ENCODE peak calls at places on chromosomes 7 and 10, in ten cellular contexts. F, D, L, Z, V, S, N, P, G and T are unnamed samples.

GRCh38 chr10:67664936-67665335 is 31.1 kb downstream of the CTNNA3 start:
- DNase-seq in D (no peak), G (no peak), N (no peak), Z (no peak), P (no peak), V (no peak), F (no peak), S (no peak), L (no peak), T (no peak)

GRCh38 chr10:94274142-94274787 is 88.5 kb downstream of the NOC3L start:
- DNase-seq in S (no peak), D (peak; percentile 38), V (no peak), F (no peak), Z (no peak), L (no peak), P (no peak), G (peak; percentile 64), N (no peak), T (no peak)

GRCh38 chr7:97078023-97078988 is 39.2 kb upstream of the SDHAF3 start:
- DNase-seq in L (no peak), S (no peak), F (no peak), N (no peak), D (no peak), G (no peak), Z (no peak), V (no peak), P (no peak), T (no peak)

GRCh38 chr7:99184468-99185225 is 23.3 kb downstream of the KPNA7 start:
- DNase-seq in L (no peak), G (no peak), V (peak; percentile 41), D (no peak), S (no peak), P (no peak), F (no peak), N (no peak), Z (no peak), T (no peak)

GRCh38 chr7:18087687-18088078 is 60.0 kb upstream of the PRPS1L1 start:
- DNase-seq in Z (no peak), D (no peak), V (peak; percentile 61), L (peak; percentile 29), S (no peak), P (no peak), F (peak; percentile 39), N (no peak), G (no peak), T (no peak)

GRCh38 chr7:150978136-150978789 is at the start of gene KCNH2:
- DNase-seq in S (no peak), P (no peak), D (no peak), F (peak; percentile 99), L (peak; percentile 81), N (peak; percentile 74), V (peak; percentile 88), Z (peak; percentile 56), G (no peak), T (no peak)

GRCh38 chr10:5604946-5605345 is 61.4 kb downstream of the ASB13 start:
- DNase-seq in V (no peak), S (no peak), Z (no peak), N (no peak), P (no peak), G (no peak), F (no peak), L (no peak), D (no peak), T (no peak)

GRCh38 chr10:113614304-113614703 is 49.5 kb downstream of the NRAP start:
- DNase-seq in G (no peak), S (no peak), N (no peak), F (no peak), V (peak; percentile 32), L (no peak), D (no peak), Z (no peak), P (no peak), T (no peak)

GRCh38 chr7:25007668-25008067 is 27.7 kb upstream of the OSBPL3 start:
- DNase-seq in D (no peak), V (no peak), P (no peak), S (no peak), N (no peak), G (no peak), F (no peak), Z (no peak), L (no peak), T (no peak)
- TF ChIP-seq CTCF in D (no peak), V (no peak), P (no peak), S (no peak), N (no peak), G (no peak), F (no peak), Z (no peak), L (no peak), T (no peak)

DNA sequence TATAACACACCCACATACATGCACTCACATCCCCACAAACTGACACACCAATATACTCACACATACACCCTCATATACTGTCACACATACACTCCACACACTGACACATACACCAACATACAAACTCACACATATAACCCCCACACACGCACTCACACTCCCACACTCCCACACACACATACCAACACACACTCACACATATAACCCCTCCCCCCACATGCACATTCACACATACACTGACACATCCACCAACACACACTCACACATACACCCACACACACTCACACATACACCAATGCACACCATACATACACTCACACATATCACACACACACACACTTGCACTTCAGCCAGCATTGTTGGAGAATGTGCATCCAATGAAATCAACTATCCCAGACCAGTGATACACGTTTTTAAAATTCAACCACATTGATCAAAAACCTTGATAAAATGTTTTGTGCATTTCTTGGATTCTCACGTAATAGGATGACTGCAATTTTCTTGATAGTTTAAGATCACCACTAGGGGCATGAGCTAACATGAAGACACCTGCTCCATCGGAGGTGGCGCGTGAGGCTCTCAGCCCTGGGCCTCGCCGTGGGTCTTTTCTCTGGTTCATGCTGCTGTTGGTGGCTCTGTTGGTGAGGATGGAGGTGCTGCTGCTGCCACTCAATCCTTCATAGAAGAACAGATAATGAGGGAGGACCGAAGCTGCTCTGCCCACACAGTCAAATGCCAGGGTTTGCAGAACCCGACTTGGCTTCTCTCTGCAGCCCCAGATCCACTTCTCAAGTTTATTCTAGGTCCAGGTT is 32.1 kb upstream of the CHST15 start:
- DNase-seq in G (no peak), P (no peak), F (no peak), D (peak; percentile 81), Z (no peak), L (no peak), V (peak; percentile 73), N (no peak), S (no peak), T (no peak)
- TF ChIP-seq CTCF in G (peak; percentile 34), P (no peak), F (peak; percentile 24), D (peak; percentile 36), Z (peak; percentile 54), L (peak; percentile 26), V (peak; percentile 64), N (no peak), S (peak; percentile 72), T (peak; percentile 31)

GRCh38 chr10:103917326-103918052 is 495 bp downstream of the STN1 start:
- DNase-seq in Z (peak; percentile 12), N (peak; percentile 76), S (no peak), F (no peak), V (peak; percentile 65), D (peak; percentile 51), L (peak; percentile 38), G (peak; percentile 82), P (peak; percentile 53), T (no peak)

GRCh38 chr10:103916254-103916653 is 1.7 kb downstream of the STN1 start:
- DNase-seq in V (no peak), S (no peak), Z (no peak), L (no peak), F (no peak), D (no peak), P (no peak), N (no peak), G (no peak), T (no peak)

GRCh38 chr10:103916901-103917300 is 1.1 kb downstream of the STN1 start:
- DNase-seq in G (no peak), P (no peak), D (no peak), Z (no peak), S (no peak), L (no peak), F (no peak), N (no peak), V (no peak), T (no peak)

GRCh38 chr10:103919648-103920025 is 1.7 kb upstream of the STN1 start:
- DNase-seq in P (no peak), V (no peak), F (no peak), L (no peak), D (no peak), Z (no peak), N (no peak), S (no peak), G (no peak), T (no peak)

DNA sequence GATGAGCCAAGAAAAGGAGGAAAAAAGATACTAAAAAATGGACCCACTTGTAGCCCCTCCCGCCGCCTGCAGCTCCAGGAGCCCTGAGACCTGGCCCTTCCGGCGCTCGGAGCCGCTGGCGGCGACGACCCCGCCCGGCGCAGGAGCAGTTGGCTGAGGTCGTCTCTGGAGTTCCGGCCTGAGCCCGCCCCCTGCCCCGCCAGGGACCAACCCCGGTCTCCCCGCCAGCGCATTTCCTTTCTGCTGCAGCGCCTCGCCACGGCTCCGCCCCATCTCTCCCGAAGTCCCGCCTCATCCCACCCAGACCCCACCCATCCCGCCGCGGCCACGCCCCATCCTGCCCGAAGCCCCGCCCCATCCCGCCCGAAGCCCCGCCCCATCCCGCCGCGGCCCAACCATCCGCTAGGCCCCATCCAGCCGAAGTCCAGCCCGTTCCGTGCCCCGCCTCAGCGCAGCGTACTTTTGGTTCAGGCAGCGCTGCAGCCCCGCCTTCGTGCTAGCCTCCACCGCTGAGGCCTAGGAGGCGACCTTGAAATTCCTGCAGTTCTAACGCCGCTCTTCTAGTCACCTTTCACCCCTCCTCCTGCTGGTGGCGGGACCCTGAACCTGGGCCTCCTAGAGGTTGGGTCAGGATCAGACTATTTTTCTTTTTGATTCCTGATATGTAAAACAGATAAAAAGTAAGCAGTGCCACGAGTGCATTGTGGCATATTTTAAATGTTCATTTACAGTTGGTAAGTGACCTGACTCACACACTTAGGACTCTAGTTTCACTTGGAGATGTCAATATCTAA is at the start of gene STN1:
- DNase-seq in N (peak; percentile 99), V (peak; percentile 99), D (peak; percentile 96), P (peak; percentile 97), Z (peak; percentile 92), L (peak; percentile 96), G (peak; percentile 98), F (peak; percentile 99), S (peak; percentile 95), T (peak; percentile 92)
- TF ChIP-seq CTCF in N (no peak), V (peak; percentile 50), D (no peak), P (no peak), Z (peak; percentile 48), L (peak; percentile 11), G (no peak), F (peak; percentile 20), S (no peak), T (peak; percentile 11)

GRCh38 chr7:44969049-44969700 is 9.6 kb downstream of the MYO1G start:
- DNase-seq in V (no peak), L (no peak), S (no peak), N (no peak), F (peak; percentile 19), P (no peak), Z (no peak), G (peak; percentile 40), D (no peak), T (no peak)

GRCh38 chr7:44965937-44966730 is 12.7 kb downstream of the MYO1G start:
- DNase-seq in F (peak; percentile 24), L (no peak), Z (no peak), S (no peak), G (peak; percentile 37), P (no peak), D (no peak), N (no peak), V (no peak), T (no peak)

GRCh38 chr7:44969701-44970494 is 8.9 kb downstream of the MYO1G start:
- DNase-seq in V (no peak), S (no peak), D (no peak), F (peak; percentile 18), G (peak; percentile 50), L (no peak), N (no peak), Z (no peak), P (no peak), T (no peak)

GRCh38 chr7:44966731-44967538 is 11.9 kb downstream of the MYO1G start:
- DNase-seq in V (no peak), N (no peak), Z (no peak), G (peak; percentile 38), S (no peak), F (peak; percentile 32), D (no peak), L (no peak), P (no peak), T (no peak)

DNA sequence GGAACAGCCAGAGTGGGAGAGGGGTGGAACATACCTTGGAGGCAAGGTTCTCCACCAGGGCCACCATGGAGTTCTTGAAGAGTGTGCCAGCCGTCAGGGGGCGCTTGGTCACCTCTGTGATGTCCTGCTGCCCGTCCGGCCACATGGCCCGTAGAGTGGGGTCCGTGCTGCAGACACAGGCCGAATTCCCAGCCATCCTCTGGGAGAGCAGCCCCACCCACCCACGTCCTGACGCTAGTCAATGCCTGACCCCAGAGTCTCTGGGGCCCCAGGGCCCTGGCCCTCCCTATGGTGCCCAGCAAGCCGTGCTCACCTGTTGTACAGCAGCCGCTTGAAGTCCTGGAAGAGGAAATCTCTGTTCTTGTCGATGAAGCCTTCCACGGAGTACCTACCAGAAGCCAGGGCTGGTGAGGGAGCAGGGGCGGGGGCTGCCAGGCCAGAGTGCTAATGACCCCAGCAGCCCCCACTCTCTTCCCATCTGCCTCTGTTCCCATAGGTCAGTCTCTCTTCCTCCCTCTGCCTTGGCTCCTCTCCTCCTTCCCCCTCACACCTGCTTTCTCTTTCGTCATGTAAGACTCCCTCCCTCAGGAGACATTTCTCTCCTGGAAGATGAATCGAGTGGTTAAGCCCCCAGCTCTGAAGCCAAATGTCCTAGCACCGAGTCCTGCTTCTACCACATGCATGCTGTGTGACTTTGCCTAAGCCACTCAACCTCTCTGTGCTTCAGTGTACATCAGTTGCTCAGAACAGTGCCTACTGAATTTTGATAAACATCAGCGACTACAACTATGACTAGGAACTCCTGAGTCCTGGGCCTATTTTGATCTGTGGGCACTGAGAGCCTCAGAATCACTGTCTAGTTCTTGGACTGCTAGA is 11.0 kb downstream of the MYO1G start:
- DNase-seq in N (no peak), S (no peak), V (peak; percentile 74), F (peak; percentile 79), P (no peak), Z (no peak), L (peak; percentile 45), D (no peak), G (peak; percentile 50), T (no peak)
- TF ChIP-seq CTCF in N (no peak), S (no peak), V (peak; percentile 45), F (peak; percentile 41), P (no peak), Z (peak; percentile 53), L (no peak), D (peak; percentile 26), G (no peak), T (peak; percentile 34)